ENCODE peak calls at places on chromosomes 6 and 20, in eight cellular contexts. G, R, E, P, D, V, B and I are unnamed samples.

GRCh38 chr20:63942250-63943006 is 13.8 kb downstream of the UCKL1 start:
- DNase-seq in E (peak; percentile 61), P (no peak), D (peak; percentile 50), V (no peak), B (no peak), R (no peak), G (peak; percentile 79), I (no peak)

GRCh38 chr6:169971951-169972651 is 220.7 kb downstream of the ERMARD start:
- DNase-seq in G (no peak), E (no peak), P (no peak), D (no peak), R (no peak), V (no peak), B (no peak), I (no peak)

GRCh38 chr6:4682431-4683159 is 93.6 kb upstream of the CDYL start:
- DNase-seq in G (no peak), E (no peak), D (no peak), P (no peak), R (no peak), B (no peak), V (no peak), I (no peak)

GRCh38 chr20:3919352-3919751 is 30.2 kb downstream of the PANK2 start:
- DNase-seq in R (no peak), G (no peak), D (no peak), E (no peak), V (no peak), P (no peak), B (no peak), I (no peak)

GRCh38 chr6:3848925-3849605 is at the start of gene FAM50B:
- DNase-seq in P (peak; percentile 92), V (peak; percentile 57), E (peak; percentile 96), G (peak; percentile 81), B (peak; percentile 97), R (peak; percentile 58), D (peak; percentile 94), I (peak; percentile 82)

GRCh38 chr20:41454250-41454649 is 87.6 kb upstream of the EMILIN3 start:
- DNase-seq in B (no peak), E (no peak), D (no peak), P (no peak), G (no peak), V (no peak), R (no peak), I (no peak)

GRCh38 chr20:11331096-11331495 is 586.6 kb upstream of the BTBD3 start:
- DNase-seq in R (no peak), B (no peak), V (no peak), G (peak; percentile 83), P (no peak), E (no peak), D (no peak), I (no peak)

GRCh38 chr6:70411542-70411941 is 1.8 kb upstream of the FAM135A start:
- DNase-seq in R (no peak), P (no peak), D (no peak), B (no peak), E (no peak), V (no peak), G (no peak), I (no peak)

GRCh38 chr6:95489185-95489863 is 88.0 kb upstream of the MANEA start:
- DNase-seq in R (no peak), V (no peak), B (no peak), D (no peak), E (no peak), P (no peak), G (no peak), I (no peak)

GRCh38 chr20:56003966-56004365 is 1.4 kb downstream of the CBLN4 start:
- DNase-seq in P (no peak), E (peak; percentile 57), V (no peak), R (no peak), B (no peak), D (peak; percentile 13), G (peak; percentile 8), I (no peak)

GRCh38 chr6:109252261-109253041 is 129.8 kb downstream of the CD164 start:
- DNase-seq in D (no peak), E (no peak), G (no peak), B (peak; percentile 34), P (no peak), R (no peak), V (no peak), I (no peak)

GRCh38 chr6:84568971-84569370 is 195.4 kb downstream of the TBX18 start:
- DNase-seq in D (no peak), V (no peak), G (peak; percentile 14), E (no peak), P (no peak), R (no peak), B (no peak), I (peak; percentile 23)

GRCh38 chr6:138809677-138810076 is 13.8 kb downstream of the ECT2L start:
- DNase-seq in R (no peak), P (no peak), G (no peak), B (no peak), V (no peak), E (no peak), D (no peak), I (no peak)

GRCh38 chr20:38213607-38213940 is 47.0 kb downstream of the KIAA1755 start:
- DNase-seq in D (no peak), R (no peak), G (no peak), V (no peak), B (no peak), P (no peak), E (no peak), I (no peak)

GRCh38 chr20:38214256-38214870 is 46.2 kb downstream of the KIAA1755 start:
- DNase-seq in V (no peak), D (no peak), R (no peak), P (no peak), E (no peak), G (no peak), B (no peak), I (no peak)

GRCh38 chr20:38216201-38216600 is 44.3 kb downstream of the KIAA1755 start:
- DNase-seq in D (no peak), E (no peak), V (no peak), G (no peak), R (no peak), P (no peak), B (no peak), I (no peak)

GRCh38 chr20:38215789-38216182 is 44.7 kb downstream of the KIAA1755 start:
- DNase-seq in D (no peak), E (no peak), B (no peak), P (no peak), G (no peak), R (no peak), V (no peak), I (no peak)

DNA sequence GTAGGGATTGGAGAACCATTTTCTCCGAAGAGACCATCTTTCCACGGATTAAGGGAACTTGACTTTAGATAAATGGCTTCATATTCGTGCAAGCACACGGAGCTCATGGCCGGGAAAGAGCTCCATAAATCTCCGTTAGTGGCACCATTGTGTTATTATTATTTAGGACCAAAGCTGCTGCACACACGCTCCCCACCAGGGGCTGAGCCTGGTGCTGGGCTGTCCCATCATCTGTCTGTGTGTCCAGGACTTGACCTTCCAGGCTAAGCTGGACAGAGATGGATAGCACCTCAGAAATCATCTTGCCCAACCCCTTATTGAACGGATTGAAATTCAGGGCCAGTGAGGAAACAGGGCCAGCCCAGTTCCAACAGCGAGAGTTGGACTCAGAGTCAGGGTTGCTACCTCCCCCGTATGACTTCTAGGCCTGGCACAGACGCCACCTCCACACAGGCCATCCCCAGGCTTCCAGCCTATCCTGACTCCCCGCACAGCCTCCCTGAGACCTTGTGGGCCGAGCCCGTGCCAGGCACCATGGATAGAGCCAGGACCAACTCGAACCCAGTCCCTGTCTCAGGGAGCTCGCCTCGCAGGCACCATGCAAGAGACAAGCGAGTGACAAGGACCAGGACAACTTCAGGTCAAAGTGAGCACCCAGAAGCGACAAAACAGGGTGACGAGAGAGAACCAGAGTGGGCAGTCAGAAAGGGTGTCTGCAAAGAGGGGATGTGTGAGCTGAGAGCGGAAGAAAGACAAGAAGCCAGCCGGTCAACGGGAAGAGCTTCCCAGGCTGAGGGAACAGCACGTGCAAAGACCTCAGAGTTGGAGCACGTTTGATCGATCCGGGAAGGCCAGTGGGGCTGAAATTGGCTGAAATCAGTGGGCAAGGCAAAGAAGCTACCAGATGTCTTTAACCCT is 45.4 kb downstream of the KIAA1755 start:
- DNase-seq in B (no peak), R (no peak), E (no peak), G (no peak), D (no peak), P (no peak), V (no peak), I (no peak)
- TF ChIP-seq CTCF in B (no peak), R (no peak), E (no peak), G (peak; percentile 13), D (no peak), P (no peak), V (peak; percentile 24), I (peak; percentile 48)

GRCh38 chr6:96900873-96901272 is 3.2 kb upstream of the NDUFAF4 start:
- DNase-seq in B (no peak), D (no peak), G (no peak), E (no peak), R (no peak), V (no peak), P (no peak), I (no peak)

GRCh38 chr6:96899599-96899998 is 1.9 kb upstream of the NDUFAF4 start:
- DNase-seq in V (no peak), D (no peak), B (no peak), E (no peak), R (no peak), P (no peak), G (no peak), I (no peak)

GRCh38 chr6:96898241-96898851 is 655 bp upstream of the NDUFAF4 start:
- DNase-seq in R (no peak), P (no peak), G (no peak), B (no peak), V (no peak), E (no peak), D (no peak), I (peak; percentile 5)

GRCh38 chr6:96897396-96898240 is at the start of gene NDUFAF4:
- DNase-seq in E (peak; percentile 98), G (peak; percentile 90), P (peak; percentile 96), V (peak; percentile 81), D (peak; percentile 98), R (peak; percentile 76), B (peak; percentile 97), I (peak; percentile 89)

GRCh38 chr6:96899019-96899418 is 1.3 kb upstream of the NDUFAF4 start:
- DNase-seq in D (peak; percentile 23), G (peak; percentile 16), P (peak; percentile 23), R (peak; percentile 6), V (peak; percentile 6), B (no peak), E (no peak), I (peak; percentile 37)
- TF ChIP-seq CTCF in D (peak; percentile 52), G (peak; percentile 63), P (peak; percentile 60), R (peak; percentile 58), V (peak; percentile 57), B (peak; percentile 53), E (peak; percentile 20), I (peak; percentile 76)

DNA sequence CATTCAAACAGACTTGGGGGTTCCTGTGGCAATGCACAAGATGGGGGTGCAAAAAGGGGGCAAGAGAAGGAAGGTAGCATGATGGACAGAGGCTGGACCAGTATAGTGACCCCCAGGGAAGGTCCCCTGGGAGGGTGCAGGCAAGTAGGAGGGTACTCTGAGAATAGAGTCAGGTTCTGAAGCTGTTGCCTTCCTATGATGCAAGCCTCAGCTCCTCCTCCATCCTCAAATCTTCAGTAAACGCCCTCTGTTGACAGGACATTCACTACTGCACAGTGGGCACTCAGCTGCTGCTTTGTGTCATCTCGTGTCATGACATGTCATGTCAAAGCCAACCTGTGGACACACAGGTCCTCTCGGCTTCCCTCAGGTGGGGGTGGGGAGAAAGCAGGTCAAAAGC is 5.8 kb upstream of the SDCBP2 start:
- DNase-seq in G (peak; percentile 50), R (no peak), E (no peak), D (no peak), V (no peak), B (peak; percentile 31), P (no peak), I (no peak)
- TF ChIP-seq CTCF in G (peak; percentile 34), R (peak; percentile 15), E (no peak), D (no peak), V (no peak), B (no peak), P (no peak), I (no peak)

GRCh38 chr6:34025112-34025807 is 120.6 kb downstream of the GRM4 start:
- DNase-seq in D (no peak), E (peak; percentile 33), B (no peak), V (no peak), R (no peak), P (no peak), G (no peak), I (no peak)
- TF ChIP-seq CTCF in D (no peak), E (no peak), B (no peak), V (no peak), R (no peak), P (no peak), G (no peak), I (no peak)